ENCODE peak calls at places on chromosomes 11 and 22, in seven cellular contexts. Y, C, E, L, M, T and W are unnamed samples.

GRCh38 chr11:65866524-65867283 is 5.9 kb downstream of the EFEMP2 start:
- DNase-seq in Y (no peak), C (no peak), E (no peak), L (no peak), M (no peak), T (no peak), W (no peak)

GRCh38 chr22:28801845-28802594 is 1.7 kb upstream of the XBP1 start:
- DNase-seq in Y (no peak), C (peak; percentile 18), E (no peak), L (no peak), M (no peak), T (peak; percentile 68), W (no peak)

GRCh38 chr11:117828641-117829368 is 4.3 kb upstream of the FXYD2 start:
- DNase-seq in Y (peak; percentile 83), C (no peak), E (peak; percentile 86), L (no peak), M (no peak), T (no peak), W (peak; percentile 74)

GRCh38 chr11:6315811-6316425 is 4.4 kb downstream of the CAVIN3 start:
- DNase-seq in Y (no peak), C (no peak), E (peak; percentile 20), L (peak; percentile 53), M (no peak), T (peak; percentile 22), W (no peak)

GRCh38 chr22:26502688-26503561 is 9.3 kb downstream of the TFIP11 start:
- DNase-seq in Y (peak; percentile 32), C (no peak), E (peak; percentile 33), L (no peak), M (no peak), T (peak; percentile 64), W (peak; percentile 24)

GRCh38 chr11:3028808-3029207 is 28.4 kb downstream of the CARS1 start:
- DNase-seq in Y (no peak), C (no peak), E (no peak), L (no peak), M (no peak), T (no peak), W (no peak)

GRCh38 chr11:68168694-68169093 is 44.4 kb downstream of the KMT5B start:
- DNase-seq in Y (no peak), C (no peak), E (no peak), L (no peak), M (no peak), T (no peak), W (no peak)

GRCh38 chr11:47571012-47571729 is 5.8 kb downstream of the PTPMT1 start:
- DNase-seq in Y (no peak), C (no peak), E (no peak), L (no peak), M (no peak), T (no peak), W (no peak)

GRCh38 chr11:8081591-8082021 is 595 bp downstream of the TUB start:
- DNase-seq in Y (no peak), C (no peak), E (no peak), L (no peak), M (no peak), T (no peak), W (no peak)

GRCh38 chr11:60844045-60844869 is 2.3 kb downstream of the CCDC86 start:
- DNase-seq in Y (no peak), C (no peak), E (no peak), L (no peak), M (no peak), T (no peak), W (no peak)

GRCh38 chr11:107590460-107591097 is 368 bp upstream of the ELMOD1 start:
- DNase-seq in Y (no peak), C (no peak), E (no peak), L (no peak), M (no peak), T (no peak), W (no peak)

GRCh38 chr11:78351979-78352731 is 65.5 kb downstream of the GAB2 start:
- DNase-seq in Y (no peak), C (no peak), E (no peak), L (no peak), M (no peak), T (no peak), W (no peak)

GRCh38 chr11:48122656-48123055 is 94.0 kb upstream of the OR4B1 start:
- DNase-seq in Y (no peak), C (no peak), E (no peak), L (no peak), M (no peak), T (no peak), W (no peak)

GRCh38 chr11:109728056-109728455 is 306.1 kb downstream of the C11orf87 start:
- DNase-seq in Y (no peak), C (no peak), E (no peak), L (no peak), M (peak; percentile 8), T (no peak), W (no peak)

GRCh38 chr11:36126703-36127102 is 162.5 kb downstream of the COMMD9 start:
- DNase-seq in Y (no peak), C (no peak), E (no peak), L (no peak), M (no peak), T (no peak), W (no peak)

GRCh38 chr11:118610220-118610772 is 2.9 kb downstream of the PHLDB1 start:
- DNase-seq in Y (no peak), C (no peak), E (no peak), L (no peak), M (no peak), T (no peak), W (no peak)

GRCh38 chr11:125941606-125942275 is 4.1 kb upstream of the VSIG10L2 start:
- DNase-seq in Y (peak; percentile 17), C (peak; percentile 78), E (peak; percentile 58), L (peak; percentile 48), M (peak; percentile 94), T (no peak), W (peak; percentile 11)

GRCh38 chr11:47560431-47560830 is 5.0 kb upstream of the PTPMT1 start:
- DNase-seq in Y (no peak), C (no peak), E (no peak), L (no peak), M (no peak), T (no peak), W (no peak)